ENCODE peak calls at places on chromosomes 3 and 15, in ten cellular contexts. One of them, this sample, is unnamed.
A peak's percentile ranks its signal among the peaks of the same experiment; 100 is the strongest.

GRCh38 chr15:89113263-89113662 is 25.0 kb downstream of the ABHD2 start:
- DNase-seq in heart left ventricle: no peak
- DNase-seq in GM12878: no peak
- DNase-seq in A549: no peak
- DNase-seq in IMR-90: no peak
- DNase-seq in transverse colon: no peak
- DNase-seq in tibial nerve: no peak
- DNase-seq in stomach: no peak
- DNase-seq in gastrocnemius medialis: no peak
- DNase-seq in lower leg skin: no peak
- DNase-seq in this sample: no peak

GRCh38 chr3:150372320-150373118 is 35.6 kb upstream of the TSC22D2 start:
- DNase-seq in lower leg skin: no peak
- DNase-seq in A549: peak; percentile 42
- DNase-seq in GM12878: no peak
- DNase-seq in IMR-90: peak; percentile 50
- DNase-seq in transverse colon: no peak
- DNase-seq in stomach: no peak
- DNase-seq in gastrocnemius medialis: no peak
- DNase-seq in heart left ventricle: no peak
- DNase-seq in tibial nerve: no peak
- DNase-seq in this sample: no peak

GRCh38 chr3:111739241-111739952 is 119.7 kb upstream of the PHLDB2 start:
- DNase-seq in tibial nerve: no peak
- DNase-seq in heart left ventricle: peak; percentile 76
- DNase-seq in gastrocnemius medialis: no peak
- DNase-seq in stomach: peak; percentile 52
- DNase-seq in A549: peak; percentile 47
- DNase-seq in GM12878: no peak
- DNase-seq in IMR-90: peak; percentile 88
- DNase-seq in lower leg skin: peak; percentile 45
- DNase-seq in transverse colon: no peak
- DNase-seq in this sample: peak; percentile 91

GRCh38 chr15:71532994-71533393 is 277.4 kb upstream of the NR2E3 start:
- DNase-seq in transverse colon: no peak
- DNase-seq in IMR-90: no peak
- DNase-seq in heart left ventricle: no peak
- DNase-seq in lower leg skin: no peak
- DNase-seq in A549: peak; percentile 31
- DNase-seq in GM12878: no peak
- DNase-seq in tibial nerve: no peak
- DNase-seq in gastrocnemius medialis: no peak
- DNase-seq in stomach: no peak
- DNase-seq in this sample: peak; percentile 55

GRCh38 chr3:72123908-72124441 is 339.0 kb upstream of the PROK2 start:
- DNase-seq in gastrocnemius medialis: peak; percentile 91
- DNase-seq in IMR-90: peak; percentile 78
- DNase-seq in lower leg skin: peak; percentile 90
- DNase-seq in transverse colon: peak; percentile 28
- DNase-seq in heart left ventricle: peak; percentile 51
- DNase-seq in GM12878: peak; percentile 19
- DNase-seq in stomach: peak; percentile 47
- DNase-seq in tibial nerve: peak; percentile 82
- DNase-seq in A549: peak; percentile 55
- DNase-seq in this sample: no peak

GRCh38 chr15:90611157-90611556 is 81.4 kb downstream of the CRTC3 start:
- DNase-seq in heart left ventricle: no peak
- DNase-seq in lower leg skin: no peak
- DNase-seq in transverse colon: no peak
- DNase-seq in GM12878: no peak
- DNase-seq in IMR-90: no peak
- DNase-seq in A549: no peak
- DNase-seq in tibial nerve: no peak
- DNase-seq in gastrocnemius medialis: no peak
- DNase-seq in stomach: no peak
- DNase-seq in this sample: no peak

GRCh38 chr15:66650433-66650832 is 51.6 kb upstream of the SMAD6 start:
- DNase-seq in tibial nerve: peak; percentile 24
- DNase-seq in heart left ventricle: peak; percentile 63
- DNase-seq in IMR-90: no peak
- DNase-seq in gastrocnemius medialis: no peak
- DNase-seq in GM12878: no peak
- DNase-seq in lower leg skin: peak; percentile 25
- DNase-seq in A549: no peak
- DNase-seq in transverse colon: no peak
- DNase-seq in stomach: no peak
- DNase-seq in this sample: no peak

GRCh38 chr3:54882114-54882833 is 45.6 kb downstream of the LRTM1 start:
- DNase-seq in IMR-90: peak; percentile 98
- DNase-seq in stomach: no peak
- DNase-seq in transverse colon: no peak
- DNase-seq in lower leg skin: no peak
- DNase-seq in gastrocnemius medialis: no peak
- DNase-seq in tibial nerve: peak; percentile 39
- DNase-seq in A549: peak; percentile 25
- DNase-seq in GM12878: no peak
- DNase-seq in heart left ventricle: no peak
- DNase-seq in this sample: no peak

GRCh38 chr15:64237677-64238076 is 74.9 kb upstream of the PPIB start:
- DNase-seq in GM12878: no peak
- DNase-seq in heart left ventricle: no peak
- DNase-seq in tibial nerve: no peak
- DNase-seq in lower leg skin: no peak
- DNase-seq in A549: no peak
- DNase-seq in stomach: no peak
- DNase-seq in IMR-90: no peak
- DNase-seq in transverse colon: no peak
- DNase-seq in gastrocnemius medialis: no peak
- DNase-seq in this sample: no peak

GRCh38 chr15:70916531-70916930 is 23.9 kb downstream of the LRRC49 start:
- DNase-seq in IMR-90: no peak
- DNase-seq in A549: no peak
- DNase-seq in stomach: no peak
- DNase-seq in heart left ventricle: no peak
- DNase-seq in tibial nerve: no peak
- DNase-seq in gastrocnemius medialis: no peak
- DNase-seq in transverse colon: no peak
- DNase-seq in lower leg skin: no peak
- DNase-seq in GM12878: no peak
- DNase-seq in this sample: no peak

DNA sequence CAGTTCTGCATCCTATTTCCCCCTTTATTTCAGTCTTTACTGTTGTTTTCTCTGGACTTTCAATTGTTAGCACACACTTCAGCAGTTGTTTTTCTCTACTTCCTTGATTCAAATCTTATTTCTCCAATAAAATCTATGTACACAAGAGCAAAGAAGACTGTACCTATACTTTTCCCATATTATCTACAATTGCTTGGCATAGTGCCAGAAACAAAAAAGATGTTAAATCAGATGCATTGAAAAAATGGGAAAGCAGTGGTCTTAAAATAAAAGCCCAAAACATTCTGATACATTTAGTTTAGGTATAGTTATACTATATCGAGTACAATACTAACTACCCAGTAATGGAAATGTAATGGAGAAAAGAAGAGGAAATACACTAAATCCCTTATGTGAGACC is 265.1 kb downstream of the UBE2E2 start:
- DNase-seq in heart left ventricle: no peak
- DNase-seq in tibial nerve: no peak
- DNase-seq in gastrocnemius medialis: no peak
- DNase-seq in lower leg skin: no peak
- DNase-seq in transverse colon: no peak
- DNase-seq in IMR-90: no peak
- DNase-seq in GM12878: no peak
- DNase-seq in stomach: no peak
- DNase-seq in A549: no peak
- DNase-seq in this sample: no peak
- TF ChIP-seq POLR2A in heart left ventricle: no peak
- TF ChIP-seq POLR2A in tibial nerve: no peak
- TF ChIP-seq POLR2A in gastrocnemius medialis: no peak
- TF ChIP-seq POLR2A in lower leg skin: no peak
- TF ChIP-seq POLR2A in transverse colon: no peak
- TF ChIP-seq POLR2A in IMR-90: no peak
- TF ChIP-seq POLR2A in GM12878: no peak
- TF ChIP-seq POLR2A in stomach: no peak
- TF ChIP-seq POLR2A in A549: no peak
- TF ChIP-seq POLR2A in this sample: no peak

GRCh38 chr15:40545457-40545856 is 19.4 kb downstream of the CCDC32 start:
- DNase-seq in heart left ventricle: no peak
- DNase-seq in IMR-90: no peak
- DNase-seq in stomach: no peak
- DNase-seq in A549: no peak
- DNase-seq in lower leg skin: no peak
- DNase-seq in transverse colon: no peak
- DNase-seq in gastrocnemius medialis: no peak
- DNase-seq in tibial nerve: no peak
- DNase-seq in GM12878: no peak
- DNase-seq in this sample: no peak
- TF ChIP-seq CTCF in heart left ventricle: no peak
- TF ChIP-seq CTCF in IMR-90: no peak
- TF ChIP-seq CTCF in stomach: no peak
- TF ChIP-seq CTCF in A549: no peak
- TF ChIP-seq CTCF in lower leg skin: no peak
- TF ChIP-seq CTCF in transverse colon: no peak
- TF ChIP-seq CTCF in gastrocnemius medialis: no peak
- TF ChIP-seq CTCF in tibial nerve: no peak
- TF ChIP-seq CTCF in GM12878: peak; percentile 22
- TF ChIP-seq CTCF in this sample: no peak

GRCh38 chr15:101439920-101440319 is 49.6 kb downstream of the PCSK6 start:
- DNase-seq in IMR-90: peak; percentile 24
- DNase-seq in gastrocnemius medialis: no peak
- DNase-seq in tibial nerve: no peak
- DNase-seq in A549: no peak
- DNase-seq in lower leg skin: no peak
- DNase-seq in heart left ventricle: no peak
- DNase-seq in transverse colon: no peak
- DNase-seq in stomach: peak; percentile 23
- DNase-seq in GM12878: no peak
- DNase-seq in this sample: no peak

GRCh38 chr15:101437209-101437608 is 52.3 kb downstream of the PCSK6 start:
- DNase-seq in stomach: peak; percentile 23
- DNase-seq in GM12878: no peak
- DNase-seq in heart left ventricle: no peak
- DNase-seq in IMR-90: no peak
- DNase-seq in transverse colon: no peak
- DNase-seq in A549: peak; percentile 66
- DNase-seq in gastrocnemius medialis: no peak
- DNase-seq in lower leg skin: no peak
- DNase-seq in tibial nerve: no peak
- DNase-seq in this sample: peak; percentile 88

GRCh38 chr15:101437618-101438481 is 51.7 kb downstream of the PCSK6 start:
- DNase-seq in tibial nerve: no peak
- DNase-seq in stomach: peak; percentile 10
- DNase-seq in A549: no peak
- DNase-seq in transverse colon: no peak
- DNase-seq in lower leg skin: no peak
- DNase-seq in IMR-90: no peak
- DNase-seq in gastrocnemius medialis: no peak
- DNase-seq in heart left ventricle: no peak
- DNase-seq in GM12878: no peak
- DNase-seq in this sample: peak; percentile 78

GRCh38 chr15:101439285-101439919 is 50.1 kb downstream of the PCSK6 start:
- DNase-seq in IMR-90: no peak
- DNase-seq in heart left ventricle: no peak
- DNase-seq in tibial nerve: peak; percentile 33
- DNase-seq in stomach: peak; percentile 26
- DNase-seq in GM12878: no peak
- DNase-seq in gastrocnemius medialis: no peak
- DNase-seq in lower leg skin: no peak
- DNase-seq in transverse colon: no peak
- DNase-seq in A549: no peak
- DNase-seq in this sample: no peak

GRCh38 chr15:101438482-101439284 is 50.8 kb downstream of the PCSK6 start:
- DNase-seq in GM12878: no peak
- DNase-seq in lower leg skin: no peak
- DNase-seq in gastrocnemius medialis: no peak
- DNase-seq in transverse colon: no peak
- DNase-seq in stomach: peak; percentile 17
- DNase-seq in IMR-90: no peak
- DNase-seq in tibial nerve: no peak
- DNase-seq in heart left ventricle: no peak
- DNase-seq in A549: no peak
- DNase-seq in this sample: no peak
- TF ChIP-seq POLR2A in GM12878: no peak
- TF ChIP-seq POLR2A in lower leg skin: no peak
- TF ChIP-seq POLR2A in gastrocnemius medialis: no peak
- TF ChIP-seq POLR2A in transverse colon: no peak
- TF ChIP-seq POLR2A in stomach: no peak
- TF ChIP-seq POLR2A in IMR-90: no peak
- TF ChIP-seq POLR2A in tibial nerve: no peak
- TF ChIP-seq POLR2A in heart left ventricle: no peak
- TF ChIP-seq POLR2A in A549: no peak
- TF ChIP-seq POLR2A in this sample: no peak

DNA sequence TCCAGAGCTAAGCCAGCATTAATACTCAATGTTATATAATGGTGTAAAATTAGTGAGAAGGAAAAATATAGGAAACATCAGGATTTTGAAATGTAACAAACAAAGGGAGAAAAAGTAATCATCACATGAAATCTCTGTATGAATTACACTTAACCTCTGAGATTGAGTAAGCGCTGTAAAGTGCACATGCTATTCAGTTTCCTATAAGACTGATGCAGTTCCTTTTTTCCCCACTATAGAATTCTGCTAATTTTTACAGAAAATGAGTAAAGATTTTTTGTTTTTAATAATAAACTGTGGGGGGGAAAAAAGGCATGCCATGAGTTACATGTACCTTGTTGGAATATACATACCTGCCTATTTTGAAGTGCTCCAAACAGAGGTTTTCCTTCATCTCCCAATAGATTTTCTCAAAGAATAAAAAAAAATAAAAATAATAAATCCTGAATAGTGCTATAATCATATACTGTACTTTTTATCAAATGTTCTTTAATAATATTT is 64.0 kb upstream of the TTBK2 start:
- DNase-seq in IMR-90: no peak
- DNase-seq in A549: no peak
- DNase-seq in GM12878: no peak
- DNase-seq in heart left ventricle: no peak
- DNase-seq in transverse colon: no peak
- DNase-seq in stomach: no peak
- DNase-seq in tibial nerve: no peak
- DNase-seq in gastrocnemius medialis: no peak
- DNase-seq in lower leg skin: no peak
- DNase-seq in this sample: no peak
- TF ChIP-seq CTCF in IMR-90: no peak
- TF ChIP-seq CTCF in A549: no peak
- TF ChIP-seq CTCF in GM12878: no peak
- TF ChIP-seq CTCF in heart left ventricle: no peak
- TF ChIP-seq CTCF in transverse colon: no peak
- TF ChIP-seq CTCF in stomach: peak; percentile 6
- TF ChIP-seq CTCF in tibial nerve: no peak
- TF ChIP-seq CTCF in gastrocnemius medialis: no peak
- TF ChIP-seq CTCF in lower leg skin: no peak
- TF ChIP-seq CTCF in this sample: no peak

DNA sequence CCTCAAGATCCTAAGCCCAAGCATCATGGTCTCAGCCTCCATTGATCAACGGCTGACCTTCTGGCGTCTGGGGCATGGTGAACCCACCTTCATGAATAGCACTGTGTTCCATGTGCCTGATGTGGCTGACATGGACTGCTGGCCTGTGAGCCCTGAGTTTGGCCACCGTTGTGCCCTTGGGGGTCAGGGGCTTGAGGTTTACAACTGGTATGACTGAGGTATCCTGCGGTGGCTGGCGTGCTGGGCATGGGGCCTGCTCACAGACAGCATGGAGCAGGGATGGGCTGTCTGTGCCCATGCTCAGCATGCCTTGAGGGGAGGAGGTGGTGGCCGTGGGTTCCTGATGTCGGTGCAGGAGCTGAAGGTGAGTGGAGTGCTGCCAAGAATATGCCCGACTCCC is 3.3 kb downstream of the DALRD3 start:
- DNase-seq in heart left ventricle: no peak
- DNase-seq in A549: no peak
- DNase-seq in gastrocnemius medialis: no peak
- DNase-seq in GM12878: no peak
- DNase-seq in lower leg skin: no peak
- DNase-seq in stomach: no peak
- DNase-seq in transverse colon: no peak
- DNase-seq in tibial nerve: no peak
- DNase-seq in IMR-90: no peak
- DNase-seq in this sample: no peak
- TF ChIP-seq POLR2A in heart left ventricle: no peak
- TF ChIP-seq POLR2A in A549: no peak
- TF ChIP-seq POLR2A in gastrocnemius medialis: no peak
- TF ChIP-seq POLR2A in GM12878: no peak
- TF ChIP-seq POLR2A in lower leg skin: no peak
- TF ChIP-seq POLR2A in stomach: no peak
- TF ChIP-seq POLR2A in transverse colon: no peak
- TF ChIP-seq POLR2A in tibial nerve: no peak
- TF ChIP-seq POLR2A in IMR-90: no peak
- TF ChIP-seq POLR2A in this sample: no peak

This sample was measured in esophagus muscularis mucosa.